ENCODE peak calls at places on chromosomes 5 and 9, in seven cellular contexts. L is epithelial cell of esophagus, A is gastrocnemius medialis, X is GM12864, O is AG10803, G is neural progenitor cell, T is upper lobe of left lung. Q is an unnamed sample.

GRCh38 chr9:137664676-137665075 is 45.9 kb downstream of the EHMT1 start:
- DNase-seq in L (no peak), A (no peak), X (no peak), O (no peak), G (peak), T (no peak), Q (no peak)

GRCh38 chr5:107930092-107930491 is 259.4 kb upstream of the EFNA5 start:
- DNase-seq in L (no peak), A (no peak), X (no peak), O (no peak), G (no peak), T (no peak), Q (no peak)

GRCh38 chr9:121118266-121118665 is 43.5 kb downstream of the CNTRL start:
- DNase-seq in L (no peak), A (no peak), X (no peak), O (no peak), G (no peak), T (no peak), Q (no peak)

GRCh38 chr5:72281764-72282499 is 38.1 kb downstream of the MRPS27 start:
- DNase-seq in L (peak), A (no peak), X (no peak), O (peak), G (no peak), T (no peak), Q (no peak)

GRCh38 chr9:35790385-35791291 is 753 bp upstream of the NPR2 start:
- DNase-seq in L (peak), A (peak), X (no peak), O (peak), G (peak), T (peak), Q (peak)

GRCh38 chr9:105053209-105053652 is 125.3 kb upstream of the ABCA1 start:
- DNase-seq in L (peak), A (no peak), X (peak), O (peak), G (no peak), T (peak), Q (no peak)

GRCh38 chr5:100517301-100517974 is 17.7 kb upstream of the FAM174A start:
- DNase-seq in L (peak), A (no peak), X (no peak), O (no peak), G (no peak), T (peak), Q (no peak)

GRCh38 chr5:93587919-93588585 is 5.0 kb downstream of the NR2F1 start:
- DNase-seq in L (no peak), A (no peak), X (no peak), O (no peak), G (peak), T (no peak), Q (peak)

GRCh38 chr5:86709157-86709881 is 91.6 kb downstream of the COX7C start:
- DNase-seq in L (no peak), A (no peak), X (no peak), O (no peak), G (no peak), T (no peak), Q (no peak)

GRCh38 chr5:1594336-1595106 is 70.8 kb upstream of the LPCAT1 start:
- DNase-seq in L (peak), A (peak), X (peak), O (peak), G (peak), T (peak), Q (peak)

GRCh38 chr9:130934702-130935659 is 4.1 kb downstream of the FIBCD1 start:
- DNase-seq in L (peak), A (no peak), X (no peak), O (no peak), G (no peak), T (no peak), Q (no peak)

GRCh38 chr9:14911046-14911445 is 818 bp upstream of the FREM1 start:
- DNase-seq in L (no peak), A (no peak), X (no peak), O (no peak), G (no peak), T (no peak), Q (no peak)

GRCh38 chr5:178241259-178241658 is 8.7 kb upstream of the PHYKPL start:
- DNase-seq in L (no peak), A (no peak), X (no peak), O (no peak), G (no peak), T (no peak), Q (no peak)

GRCh38 chr5:17203329-17204132 is 13.9 kb upstream of the BASP1 start:
- DNase-seq in L (peak), A (no peak), X (no peak), O (peak), G (peak), T (no peak), Q (no peak)

GRCh38 chr5:149487672-149488071 is 63.6 kb downstream of the CSNK1A1 start:
- DNase-seq in L (no peak), A (no peak), X (no peak), O (no peak), G (no peak), T (no peak), Q (no peak)

GRCh38 chr5:141604318-141604717 is 14.5 kb downstream of the DIAPH1 start:
- DNase-seq in L (peak), A (peak), X (no peak), O (peak), G (peak), T (peak), Q (no peak)

GRCh38 chr5:133487093-133487492 is 125.2 kb downstream of the FSTL4 start:
- DNase-seq in L (peak), A (no peak), X (no peak), O (no peak), G (no peak), T (no peak), Q (no peak)

GRCh38 chr9:36991516-36992134 is 42.4 kb downstream of the PAX5 start:
- DNase-seq in L (peak), A (no peak), X (no peak), O (no peak), G (peak), T (no peak), Q (no peak)

GRCh38 chr9:21993893-21994525 is at the start of gene CDKN2A:
- DNase-seq in L (peak), A (no peak), X (peak), O (peak), G (peak), T (peak), Q (peak)

GRCh38 chr9:88007291-88007650 is 32.9 kb upstream of the CDK20 start:
- DNase-seq in L (no peak), A (no peak), X (peak), O (peak), G (no peak), T (no peak), Q (no peak)

GRCh38 chr5:67146574-67146973 is 50.0 kb downstream of the CD180 start:
- DNase-seq in L (no peak), A (no peak), X (no peak), O (peak), G (no peak), T (no peak), Q (no peak)

GRCh38 chr5:99019254-99019653 is 90.4 kb upstream of the CHD1 start:
- DNase-seq in L (no peak), A (no peak), X (no peak), O (peak), G (no peak), T (no peak), Q (no peak)

GRCh38 chr9:123933401-123933800 is 3.5 kb upstream of the DENND1A start:
- DNase-seq in L (peak), A (no peak), X (no peak), O (peak), G (no peak), T (no peak), Q (no peak)

GRCh38 chr9:107158321-107158720 is 124.8 kb upstream of the RAD23B start:
- DNase-seq in L (peak), A (no peak), X (no peak), O (peak), G (peak), T (no peak), Q (no peak)
- TF ChIP-seq CTCF in L (peak), A (peak), X (peak), O (peak), G (peak), T (no peak), Q (peak)

DNA sequence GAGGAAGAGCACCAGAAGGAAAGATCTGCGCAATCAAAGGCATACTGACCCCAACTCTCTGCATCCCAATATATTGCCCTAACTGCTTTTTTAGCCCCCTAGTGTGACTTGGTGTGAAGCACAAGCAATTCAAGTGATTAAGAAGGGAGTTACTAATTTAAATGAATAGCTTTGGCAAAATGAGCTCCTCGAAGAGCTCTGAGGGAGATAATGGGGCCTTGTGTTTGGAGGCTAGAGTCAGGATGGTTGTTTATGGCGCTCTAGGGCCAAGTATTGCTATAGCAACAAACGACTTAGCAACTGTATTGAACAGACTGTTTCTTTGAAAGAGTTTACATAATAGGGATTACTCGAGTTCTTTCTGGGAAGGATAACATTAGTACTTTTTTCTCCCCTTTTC is 11.5 kb upstream of the C5orf58 start:
- DNase-seq in L (no peak), A (no peak), X (no peak), O (peak), G (peak), T (no peak), Q (no peak)
- TF ChIP-seq CTCF in L (no peak), A (no peak), X (no peak), O (peak), G (peak), T (no peak), Q (no peak)

GRCh38 chr5:95223859-95224258 is 61.0 kb downstream of the MCTP1 start:
- DNase-seq in L (no peak), A (no peak), X (no peak), O (no peak), G (no peak), T (no peak), Q (no peak)
- TF ChIP-seq CTCF in L (no peak), A (no peak), X (no peak), O (no peak), G (no peak), T (no peak), Q (no peak)

GRCh38 chr9:80692751-80693150 is 996.6 kb downstream of the TLE1 start:
- DNase-seq in L (no peak), A (no peak), X (no peak), O (no peak), G (no peak), T (no peak), Q (no peak)
- TF ChIP-seq CTCF in L (no peak), A (no peak), X (no peak), O (no peak), G (no peak), T (no peak), Q (no peak)

GRCh38 chr5:117077142-117077541 is 502.5 kb upstream of the SEMA6A start:
- DNase-seq in L (peak), A (no peak), X (no peak), O (no peak), G (peak), T (no peak), Q (no peak)
- TF ChIP-seq CTCF in L (peak), A (no peak), X (peak), O (peak), G (peak), T (no peak), Q (peak)

DNA sequence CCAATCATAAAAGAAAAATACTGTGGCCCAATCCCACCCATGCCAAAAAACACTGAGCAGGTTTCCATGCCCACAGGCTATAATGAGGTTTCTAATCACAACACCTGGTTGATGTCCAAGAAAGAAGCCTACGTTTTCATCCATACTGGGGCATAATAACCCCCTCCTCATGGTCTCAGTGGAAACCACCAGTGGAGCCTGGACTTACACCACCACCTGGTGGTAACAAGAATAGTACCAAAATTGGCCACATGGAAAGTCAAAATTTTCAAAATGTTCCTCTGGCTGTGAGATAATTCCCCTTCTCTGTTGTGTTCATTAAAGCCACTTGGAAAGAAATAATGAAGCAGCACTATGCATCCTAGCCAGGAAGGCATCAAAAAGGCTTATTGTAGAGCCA is 687.3 kb upstream of the ST8SIA4 start:
- DNase-seq in L (peak), A (no peak), X (no peak), O (no peak), G (peak), T (no peak), Q (no peak)
- TF ChIP-seq CTCF in L (peak), A (no peak), X (peak), O (peak), G (peak), T (no peak), Q (no peak)

GRCh38 chr5:180719781-180720180 is 20.1 kb downstream of the OR2Y1 start:
- DNase-seq in L (no peak), A (no peak), X (no peak), O (no peak), G (no peak), T (no peak), Q (no peak)

GRCh38 chr5:180720501-180720900 is 19.4 kb downstream of the OR2Y1 start:
- DNase-seq in L (no peak), A (no peak), X (no peak), O (no peak), G (no peak), T (no peak), Q (no peak)

GRCh38 chr5:180717989-180718388 is 21.9 kb downstream of the OR2Y1 start:
- DNase-seq in L (no peak), A (no peak), X (no peak), O (no peak), G (no peak), T (no peak), Q (no peak)

GRCh38 chr5:180723936-180724335 is 15.9 kb downstream of the OR2Y1 start:
- DNase-seq in L (no peak), A (no peak), X (no peak), O (no peak), G (no peak), T (no peak), Q (no peak)

GRCh38 chr5:180718810-180719453 is 20.9 kb downstream of the OR2Y1 start:
- DNase-seq in L (peak), A (no peak), X (peak), O (peak), G (peak), T (no peak), Q (no peak)
- TF ChIP-seq CTCF in L (peak), A (peak), X (peak), O (peak), G (peak), T (peak), Q (peak)

GRCh38 chr5:173629628-173630027 is 13.2 kb upstream of the BOD1 start:
- DNase-seq in L (no peak), A (no peak), X (no peak), O (no peak), G (peak), T (no peak), Q (no peak)
- TF ChIP-seq CTCF in L (peak), A (no peak), X (peak), O (peak), G (peak), T (no peak), Q (no peak)

Q was measured in mesothelial cell of epicardium.